ENCODE peak calls at places on chromosomes 13 and 19, in nine cellular contexts. K is IMR-90; M is aorta; F is cardiac muscle cell; N is CD4-positive, CD25-positive, alpha-beta regulatory T cell; X is GM23338; T is tibial artery; C is right cardiac atrium; H is AG04450. D is an unnamed sample.
A peak's percentile ranks its signal among the peaks of the same experiment; 100 is the strongest.

GRCh38 chr19:54114340-54114826 is 1.1 kb downstream of the TFPT start:
- DNase-seq in K (peak; percentile 18), M (peak; percentile 70), F (no peak), N (peak; percentile 83), X (peak; percentile 64), T (peak; percentile 41), C (peak; percentile 75), H (no peak), D (peak; percentile 45)

GRCh38 chr13:43988302-43988701 is 108.6 kb downstream of the LACC1 start:
- DNase-seq in K (no peak), M (no peak), F (no peak), N (no peak), X (no peak), T (no peak), C (no peak), H (no peak), D (no peak)

GRCh38 chr13:72246396-72246795 is 379.4 kb upstream of the DACH1 start:
- DNase-seq in K (no peak), M (no peak), F (no peak), N (no peak), X (no peak), T (no peak), C (no peak), H (no peak), D (no peak)

GRCh38 chr19:49744946-49745381 is 18.1 kb downstream of the TSKS start:
- DNase-seq in K (no peak), M (no peak), F (no peak), N (no peak), X (peak; percentile 91), T (no peak), C (no peak), H (no peak), D (no peak)

GRCh38 chr19:39132344-39132969 is 6.9 kb downstream of the PAK4 start:
- DNase-seq in K (no peak), M (no peak), F (no peak), N (no peak), X (no peak), T (no peak), C (no peak), H (no peak), D (no peak)

GRCh38 chr19:8609210-8610040 is 1.1 kb downstream of the ADAMTS10 start:
- DNase-seq in K (peak; percentile 60), M (peak; percentile 90), F (peak; percentile 68), N (peak; percentile 23), X (peak; percentile 87), T (peak; percentile 81), C (peak; percentile 89), H (no peak), D (no peak)

GRCh38 chr13:70080030-70080429 is 27.6 kb upstream of the ATXN8OS start:
- DNase-seq in K (no peak), M (no peak), F (no peak), N (no peak), X (no peak), T (no peak), C (no peak), H (no peak), D (no peak)

GRCh38 chr19:47675859-47676258 is 37.4 kb upstream of the EHD2 start:
- DNase-seq in K (no peak), M (no peak), F (no peak), N (no peak), X (no peak), T (no peak), C (no peak), H (no peak), D (no peak)

GRCh38 chr19:13606156-13606555 is 99.9 kb upstream of the CACNA1A start:
- DNase-seq in K (no peak), M (no peak), F (no peak), N (no peak), X (no peak), T (no peak), C (no peak), H (no peak), D (no peak)

GRCh38 chr19:56690668-56691067 is 19.1 kb upstream of the ZNF835 start:
- DNase-seq in K (no peak), M (no peak), F (no peak), N (no peak), X (no peak), T (no peak), C (no peak), H (no peak), D (no peak)

GRCh38 chr19:53545271-53546065 is 7.5 kb downstream of the ZNF331 start:
- DNase-seq in K (peak; percentile 80), M (no peak), F (no peak), N (no peak), X (peak; percentile 17), T (no peak), C (no peak), H (no peak), D (no peak)

GRCh38 chr19:33621065-33621785 is 528 bp upstream of the CHST8 start:
- DNase-seq in K (no peak), M (no peak), F (no peak), N (no peak), X (peak; percentile 61), T (no peak), C (peak; percentile 65), H (no peak), D (no peak)

GRCh38 chr19:33431986-33432385 is 58.5 kb downstream of the CEBPG start:
- DNase-seq in K (no peak), M (peak; percentile 30), F (no peak), N (no peak), X (peak; percentile 28), T (no peak), C (no peak), H (no peak), D (no peak)

GRCh38 chr19:45280471-45280961 is 29.4 kb downstream of the MARK4 start:
- DNase-seq in K (no peak), M (no peak), F (no peak), N (no peak), X (no peak), T (no peak), C (no peak), H (no peak), D (no peak)

GRCh38 chr13:33629610-33630009 is 188.3 kb upstream of the RFC3 start:
- DNase-seq in K (no peak), M (no peak), F (no peak), N (no peak), X (no peak), T (no peak), C (no peak), H (no peak), D (no peak)

GRCh38 chr19:41373993-41374392 is 2.3 kb upstream of the TMEM91 start:
- DNase-seq in K (peak; percentile 92), M (peak; percentile 89), F (no peak), N (no peak), X (no peak), T (peak; percentile 72), C (peak; percentile 96), H (peak; percentile 89), D (no peak)

GRCh38 chr19:10861118-10861651 is 10.2 kb upstream of the CARM1 start:
- DNase-seq in K (no peak), M (no peak), F (peak; percentile 31), N (peak; percentile 50), X (peak; percentile 83), T (no peak), C (no peak), H (no peak), D (no peak)

GRCh38 chr19:14544047-14544446 is 14.7 kb downstream of the TECR start:
- DNase-seq in K (no peak), M (no peak), F (peak; percentile 56), N (no peak), X (no peak), T (no peak), C (no peak), H (no peak), D (no peak)

GRCh38 chr13:78596701-78597550 is 6.4 kb downstream of the POU4F1 start:
- DNase-seq in K (no peak), M (no peak), F (no peak), N (no peak), X (peak; percentile 71), T (no peak), C (no peak), H (no peak), D (no peak)
- H3K4me3 ChIP-seq in K (no peak overlapping the region), M (no peak overlapping the region), F (peak overlapping the region; percentile 20), N (no peak overlapping the region), X (peak overlapping the region; percentile 57), T (no peak overlapping the region), C (no peak overlapping the region), H (no peak overlapping the region), D (no peak overlapping the region)

GRCh38 chr13:49386664-49387063 is 57.2 kb downstream of the CAB39L start:
- DNase-seq in K (no peak), M (no peak), F (no peak), N (no peak), X (no peak), T (no peak), C (no peak), H (no peak), D (no peak)
- H3K27ac ChIP-seq in K (no peak overlapping the region), M (no peak overlapping the region), F (peak overlapping the region; percentile 40), N (no peak overlapping the region), X (no peak overlapping the region), T (no peak overlapping the region), C (no peak overlapping the region), H (no peak overlapping the region), D (no peak overlapping the region)

DNA sequence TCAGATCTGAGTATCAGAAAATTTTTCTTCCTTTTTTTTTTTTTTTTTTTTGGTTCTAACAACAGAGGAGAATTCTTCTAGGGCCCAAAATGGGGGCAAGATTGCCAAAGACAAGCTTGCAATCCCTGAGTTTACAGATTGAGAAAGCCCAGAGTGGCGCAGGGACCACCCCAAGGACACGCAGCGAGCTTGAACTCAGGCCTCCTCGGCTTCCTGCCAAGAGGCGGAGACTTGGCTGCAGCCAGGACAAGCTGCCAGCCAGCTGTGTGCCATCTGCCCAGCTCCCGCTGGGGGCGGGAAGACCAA is 508 bp upstream of the MRPL34 start:
- DNase-seq in K (no peak), M (no peak), F (no peak), N (no peak), X (no peak), T (no peak), C (no peak), H (no peak), D (no peak)
- H3K4me3 ChIP-seq in K (peak overlapping the region; percentile 55), M (no peak overlapping the region), F (no peak overlapping the region), N (peak overlapping the region; percentile 44), X (peak overlapping the region; percentile 38), T (peak overlapping the region; percentile 60), C (no peak overlapping the region), H (peak overlapping the region; percentile 81), D (peak overlapping the region; percentile 85)

GRCh38 chr19:27793644-27794443 is 1419.1 kb downstream of the UQCRFS1 start:
- DNase-seq in K (peak; percentile 93), M (peak; percentile 97), F (peak; percentile 95), N (peak; percentile 98), X (peak; percentile 97), T (peak; percentile 95), C (peak; percentile 96), H (peak; percentile 78), D (peak; percentile 90)

GRCh38 chr19:27794444-27795042 is 1418.4 kb downstream of the UQCRFS1 start:
- DNase-seq in K (peak; percentile 47), M (no peak), F (peak; percentile 65), N (no peak), X (peak; percentile 69), T (no peak), C (no peak), H (no peak), D (no peak)

GRCh38 chr19:27795369-27795768 is 1417.6 kb downstream of the UQCRFS1 start:
- DNase-seq in K (no peak), M (no peak), F (no peak), N (no peak), X (no peak), T (no peak), C (no peak), H (no peak), D (no peak)

GRCh38 chr19:27792576-27793127 is 1420.3 kb downstream of the UQCRFS1 start:
- DNase-seq in K (no peak), M (no peak), F (no peak), N (no peak), X (no peak), T (no peak), C (no peak), H (no peak), D (no peak)

GRCh38 chr19:27793128-27793643 is 1419.8 kb downstream of the UQCRFS1 start:
- DNase-seq in K (peak; percentile 58), M (peak; percentile 79), F (peak; percentile 73), N (peak; percentile 88), X (peak; percentile 95), T (peak; percentile 72), C (peak; percentile 79), H (peak; percentile 27), D (no peak)
- H3K27ac ChIP-seq in K (peak overlapping the region; percentile 95), M (peak overlapping the region; percentile 47), F (peak overlapping the region; percentile 73), N (peak overlapping the region; percentile 81), X (peak overlapping the region; percentile 46), T (peak overlapping the region; percentile 86), C (peak overlapping the region; percentile 94), H (peak overlapping the region; percentile 90), D (peak overlapping the region; percentile 66)